ENCODE peak calls at places on chromosomes 12 and 14, in eight cellular contexts. One of them, this sample, is unnamed.

GRCh38 chr14:52352546-52352945 is 38.4 kb downstream of the PTGER2 start:
- DNase-seq in lower leg skin: no peak
- DNase-seq in K562: no peak
- DNase-seq in GM12878: no peak
- DNase-seq in AG09309: no peak
- DNase-seq in coronary artery: no peak
- DNase-seq in heart left ventricle: no peak
- DNase-seq in esophagus squamous epithelium: no peak
- DNase-seq in this sample: no peak

GRCh38 chr12:54853933-54854538 is at the start of gene MUCL1:
- DNase-seq in K562: peak; percentile 71
- DNase-seq in lower leg skin: no peak
- DNase-seq in esophagus squamous epithelium: no peak
- DNase-seq in AG09309: peak; percentile 18
- DNase-seq in GM12878: peak; percentile 28
- DNase-seq in heart left ventricle: no peak
- DNase-seq in coronary artery: no peak
- DNase-seq in this sample: peak; percentile 26

GRCh38 chr12:52005903-52006703 is 643 bp upstream of the TAMALIN start:
- DNase-seq in heart left ventricle: peak; percentile 75
- DNase-seq in esophagus squamous epithelium: no peak
- DNase-seq in K562: no peak
- DNase-seq in AG09309: no peak
- DNase-seq in coronary artery: no peak
- DNase-seq in lower leg skin: peak; percentile 93
- DNase-seq in GM12878: peak; percentile 32
- DNase-seq in this sample: no peak

GRCh38 chr12:92065664-92066063 is 80.0 kb downstream of the BTG1 start:
- DNase-seq in heart left ventricle: no peak
- DNase-seq in GM12878: no peak
- DNase-seq in esophagus squamous epithelium: no peak
- DNase-seq in K562: no peak
- DNase-seq in lower leg skin: no peak
- DNase-seq in AG09309: no peak
- DNase-seq in coronary artery: no peak
- DNase-seq in this sample: no peak

GRCh38 chr12:101115326-101115725 is 94.7 kb downstream of the SLC5A8 start:
- DNase-seq in coronary artery: no peak
- DNase-seq in lower leg skin: no peak
- DNase-seq in K562: no peak
- DNase-seq in GM12878: no peak
- DNase-seq in AG09309: no peak
- DNase-seq in esophagus squamous epithelium: no peak
- DNase-seq in heart left ventricle: no peak
- DNase-seq in this sample: no peak

GRCh38 chr14:53331921-53332320 is 178.8 kb upstream of the DDHD1 start:
- DNase-seq in heart left ventricle: no peak
- DNase-seq in lower leg skin: no peak
- DNase-seq in GM12878: no peak
- DNase-seq in esophagus squamous epithelium: no peak
- DNase-seq in AG09309: no peak
- DNase-seq in coronary artery: no peak
- DNase-seq in K562: no peak
- DNase-seq in this sample: no peak

GRCh38 chr12:66679441-66680069 is 679 bp upstream of the GRIP1 start:
- DNase-seq in heart left ventricle: no peak
- DNase-seq in AG09309: no peak
- DNase-seq in GM12878: no peak
- DNase-seq in K562: no peak
- DNase-seq in esophagus squamous epithelium: no peak
- DNase-seq in coronary artery: no peak
- DNase-seq in lower leg skin: no peak
- DNase-seq in this sample: no peak

GRCh38 chr14:50784683-50785505 is 46.1 kb downstream of the NIN start:
- DNase-seq in AG09309: no peak
- DNase-seq in coronary artery: no peak
- DNase-seq in esophagus squamous epithelium: no peak
- DNase-seq in GM12878: no peak
- DNase-seq in lower leg skin: no peak
- DNase-seq in K562: no peak
- DNase-seq in heart left ventricle: no peak
- DNase-seq in this sample: no peak

GRCh38 chr12:47781479-47782371 is 8.7 kb downstream of the SLC48A1 start:
- DNase-seq in heart left ventricle: peak; percentile 48
- DNase-seq in lower leg skin: no peak
- DNase-seq in coronary artery: no peak
- DNase-seq in K562: no peak
- DNase-seq in GM12878: no peak
- DNase-seq in AG09309: no peak
- DNase-seq in esophagus squamous epithelium: no peak
- DNase-seq in this sample: no peak

GRCh38 chr12:29148958-29149690 is at the start of gene FAR2:
- DNase-seq in AG09309: no peak
- DNase-seq in coronary artery: no peak
- DNase-seq in K562: peak; percentile 53
- DNase-seq in heart left ventricle: peak; percentile 77
- DNase-seq in GM12878: no peak
- DNase-seq in esophagus squamous epithelium: no peak
- DNase-seq in lower leg skin: peak; percentile 93
- DNase-seq in this sample: peak; percentile 18

GRCh38 chr12:43937947-43938346 is 102.1 kb downstream of the TMEM117 start:
- DNase-seq in K562: peak; percentile 18
- DNase-seq in GM12878: no peak
- DNase-seq in esophagus squamous epithelium: no peak
- DNase-seq in coronary artery: no peak
- DNase-seq in AG09309: no peak
- DNase-seq in lower leg skin: no peak
- DNase-seq in heart left ventricle: no peak
- DNase-seq in this sample: no peak
- TF ChIP-seq CTCF in K562: peak; percentile 30
- TF ChIP-seq CTCF in GM12878: peak; percentile 10
- TF ChIP-seq CTCF in esophagus squamous epithelium: no peak
- TF ChIP-seq CTCF in coronary artery: no peak
- TF ChIP-seq CTCF in AG09309: peak; percentile 35
- TF ChIP-seq CTCF in lower leg skin: no peak
- TF ChIP-seq CTCF in heart left ventricle: no peak
- TF ChIP-seq CTCF in this sample: peak; percentile 8

GRCh38 chr12:46677749-46678148 is 148.0 kb downstream of the SLC38A4 start:
- DNase-seq in coronary artery: no peak
- DNase-seq in lower leg skin: no peak
- DNase-seq in AG09309: no peak
- DNase-seq in K562: peak; percentile 19
- DNase-seq in GM12878: no peak
- DNase-seq in heart left ventricle: no peak
- DNase-seq in esophagus squamous epithelium: no peak
- DNase-seq in this sample: peak; percentile 28
- H3K4me3 ChIP-seq in coronary artery: no peak overlapping the region
- H3K4me3 ChIP-seq in lower leg skin: no peak overlapping the region
- H3K4me3 ChIP-seq in AG09309: no peak overlapping the region
- H3K4me3 ChIP-seq in K562: no peak overlapping the region
- H3K4me3 ChIP-seq in GM12878: no peak overlapping the region
- H3K4me3 ChIP-seq in heart left ventricle: no peak overlapping the region
- H3K4me3 ChIP-seq in esophagus squamous epithelium: no peak overlapping the region
- H3K4me3 ChIP-seq in this sample: no peak overlapping the region

DNA sequence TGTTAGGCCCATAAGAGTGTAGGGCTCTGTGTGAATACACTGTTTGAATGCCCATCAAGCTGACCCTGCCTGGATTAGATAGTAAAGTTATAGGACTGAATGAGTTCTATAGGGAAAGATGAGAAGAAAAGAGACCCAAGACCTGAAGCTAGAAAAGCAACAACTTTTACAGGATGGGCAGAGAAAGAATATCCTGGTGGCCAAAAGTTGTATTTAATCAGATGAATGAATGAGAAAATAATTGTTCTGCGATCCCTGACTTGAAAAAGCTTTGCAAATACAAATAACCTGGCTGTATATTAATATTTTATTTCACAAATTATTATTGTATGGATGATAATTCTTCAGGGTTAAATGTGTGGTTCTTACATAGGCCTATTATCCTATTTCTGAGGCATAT is 2.8 kb upstream of the ANO6 start:
- DNase-seq in AG09309: no peak
- DNase-seq in lower leg skin: no peak
- DNase-seq in heart left ventricle: no peak
- DNase-seq in coronary artery: no peak
- DNase-seq in K562: no peak
- DNase-seq in GM12878: no peak
- DNase-seq in esophagus squamous epithelium: no peak
- DNase-seq in this sample: no peak
- TF ChIP-seq CTCF in AG09309: no peak
- TF ChIP-seq CTCF in lower leg skin: no peak
- TF ChIP-seq CTCF in heart left ventricle: no peak
- TF ChIP-seq CTCF in coronary artery: no peak
- TF ChIP-seq CTCF in K562: no peak
- TF ChIP-seq CTCF in GM12878: no peak
- TF ChIP-seq CTCF in esophagus squamous epithelium: no peak
- TF ChIP-seq CTCF in this sample: no peak

GRCh38 chr14:104603623-104604401 is 760 bp downstream of the TMEM179 start:
- DNase-seq in GM12878: no peak
- DNase-seq in heart left ventricle: peak; percentile 56
- DNase-seq in AG09309: no peak
- DNase-seq in coronary artery: peak; percentile 71
- DNase-seq in K562: no peak
- DNase-seq in esophagus squamous epithelium: no peak
- DNase-seq in lower leg skin: no peak
- DNase-seq in this sample: no peak
- H3K4me3 ChIP-seq in GM12878: no peak overlapping the region
- H3K4me3 ChIP-seq in heart left ventricle: no peak overlapping the region
- H3K4me3 ChIP-seq in AG09309: no peak overlapping the region
- H3K4me3 ChIP-seq in coronary artery: peak overlapping the region; percentile 50
- H3K4me3 ChIP-seq in K562: no peak overlapping the region
- H3K4me3 ChIP-seq in esophagus squamous epithelium: no peak overlapping the region
- H3K4me3 ChIP-seq in lower leg skin: no peak overlapping the region
- H3K4me3 ChIP-seq in this sample: no peak overlapping the region

DNA sequence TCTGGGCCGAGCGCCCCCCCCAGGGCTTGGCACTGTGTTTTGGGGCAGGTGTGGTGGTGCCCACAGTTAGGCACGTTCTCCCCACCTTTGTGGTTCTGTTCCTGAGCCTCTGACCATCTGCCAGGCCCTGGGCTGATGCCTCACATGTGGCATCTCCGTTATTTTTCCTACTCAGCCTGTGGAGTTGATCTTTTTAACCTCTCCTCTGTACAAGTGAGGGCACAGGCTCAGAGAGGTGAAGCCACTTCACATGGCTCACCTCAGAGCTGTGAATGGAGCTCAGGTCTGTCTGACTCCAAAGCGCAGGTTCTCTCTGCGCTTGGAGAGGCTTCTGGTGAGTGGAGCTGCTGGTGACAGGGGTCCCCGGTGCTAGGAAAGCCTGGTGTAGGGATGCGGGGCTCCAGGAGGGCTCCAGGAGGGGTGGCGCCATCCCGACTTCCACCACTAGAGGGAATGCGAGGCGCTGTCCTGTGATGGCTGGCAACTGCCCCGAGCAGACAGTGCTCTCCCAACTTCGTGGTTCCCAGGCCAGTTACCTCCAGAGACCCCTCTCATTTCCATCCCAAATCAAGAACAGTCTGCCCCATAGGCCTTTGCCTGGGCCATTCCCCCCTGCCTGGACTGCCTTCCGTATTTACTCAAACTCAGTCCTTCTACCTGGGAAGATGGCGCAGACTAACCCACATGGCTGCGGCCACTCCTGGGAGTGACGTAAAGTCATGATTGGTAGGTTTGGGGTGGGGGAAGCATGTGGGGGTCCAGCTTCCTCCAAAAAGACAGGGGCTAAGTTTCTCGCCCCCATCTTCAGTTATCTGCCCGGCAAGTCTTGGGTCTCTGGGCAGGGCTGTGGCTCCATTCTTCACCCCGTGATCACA is 9.9 kb downstream of the BCL7A start:
- DNase-seq in heart left ventricle: no peak
- DNase-seq in lower leg skin: no peak
- DNase-seq in GM12878: no peak
- DNase-seq in K562: peak; percentile 74
- DNase-seq in coronary artery: no peak
- DNase-seq in esophagus squamous epithelium: no peak
- DNase-seq in AG09309: no peak
- DNase-seq in this sample: no peak
- TF ChIP-seq CTCF in heart left ventricle: peak; percentile 74
- TF ChIP-seq CTCF in lower leg skin: no peak
- TF ChIP-seq CTCF in GM12878: peak; percentile 72
- TF ChIP-seq CTCF in K562: peak; percentile 73
- TF ChIP-seq CTCF in coronary artery: peak; percentile 53
- TF ChIP-seq CTCF in esophagus squamous epithelium: peak; percentile 44
- TF ChIP-seq CTCF in AG09309: peak; percentile 75
- TF ChIP-seq CTCF in this sample: peak; percentile 53

GRCh38 chr12:14567311-14568195 is at the start of gene PLBD1:
- DNase-seq in K562: peak; percentile 70
- DNase-seq in AG09309: no peak
- DNase-seq in heart left ventricle: peak; percentile 88
- DNase-seq in GM12878: no peak
- DNase-seq in esophagus squamous epithelium: no peak
- DNase-seq in coronary artery: peak; percentile 73
- DNase-seq in lower leg skin: peak; percentile 91
- DNase-seq in this sample: peak; percentile 10

GRCh38 chr12:14561677-14562076 is 6.0 kb downstream of the PLBD1 start:
- DNase-seq in lower leg skin: no peak
- DNase-seq in coronary artery: no peak
- DNase-seq in GM12878: no peak
- DNase-seq in K562: no peak
- DNase-seq in AG09309: no peak
- DNase-seq in heart left ventricle: no peak
- DNase-seq in esophagus squamous epithelium: no peak
- DNase-seq in this sample: no peak

GRCh38 chr12:14564336-14564959 is 3.2 kb downstream of the PLBD1 start:
- DNase-seq in K562: no peak
- DNase-seq in GM12878: no peak
- DNase-seq in esophagus squamous epithelium: no peak
- DNase-seq in lower leg skin: no peak
- DNase-seq in AG09309: no peak
- DNase-seq in coronary artery: no peak
- DNase-seq in heart left ventricle: no peak
- DNase-seq in this sample: no peak

GRCh38 chr12:14560904-14561574 is 6.6 kb downstream of the PLBD1 start:
- DNase-seq in lower leg skin: no peak
- DNase-seq in AG09309: no peak
- DNase-seq in K562: no peak
- DNase-seq in esophagus squamous epithelium: no peak
- DNase-seq in heart left ventricle: no peak
- DNase-seq in GM12878: no peak
- DNase-seq in coronary artery: no peak
- DNase-seq in this sample: no peak

GRCh38 chr12:14563051-14563450 is 4.6 kb downstream of the PLBD1 start:
- DNase-seq in esophagus squamous epithelium: no peak
- DNase-seq in heart left ventricle: no peak
- DNase-seq in GM12878: no peak
- DNase-seq in AG09309: no peak
- DNase-seq in K562: no peak
- DNase-seq in lower leg skin: no peak
- DNase-seq in coronary artery: no peak
- DNase-seq in this sample: no peak
- H3K4me3 ChIP-seq in esophagus squamous epithelium: no peak overlapping the region
- H3K4me3 ChIP-seq in heart left ventricle: no peak overlapping the region
- H3K4me3 ChIP-seq in GM12878: no peak overlapping the region
- H3K4me3 ChIP-seq in AG09309: no peak overlapping the region
- H3K4me3 ChIP-seq in K562: no peak overlapping the region
- H3K4me3 ChIP-seq in lower leg skin: no peak overlapping the region
- H3K4me3 ChIP-seq in coronary artery: no peak overlapping the region
- H3K4me3 ChIP-seq in this sample: no peak overlapping the region

GRCh38 chr12:116266220-116266619 is 11.3 kb downstream of the MED13L start:
- DNase-seq in coronary artery: no peak
- DNase-seq in AG09309: no peak
- DNase-seq in GM12878: no peak
- DNase-seq in esophagus squamous epithelium: no peak
- DNase-seq in K562: no peak
- DNase-seq in heart left ventricle: no peak
- DNase-seq in lower leg skin: no peak
- DNase-seq in this sample: peak; percentile 50
- TF ChIP-seq CTCF in coronary artery: no peak
- TF ChIP-seq CTCF in AG09309: no peak
- TF ChIP-seq CTCF in GM12878: no peak
- TF ChIP-seq CTCF in esophagus squamous epithelium: no peak
- TF ChIP-seq CTCF in K562: no peak
- TF ChIP-seq CTCF in heart left ventricle: no peak
- TF ChIP-seq CTCF in lower leg skin: no peak
- TF ChIP-seq CTCF in this sample: peak; percentile 13